ENCODE peak calls at places on chromosomes 6 and 20, in nine cellular contexts. A is H1, P is prostate gland, M is GM12891, D is upper lobe of left lung, H is breast epithelium, I is spleen, E is stomach, N is suprapubic skin. V is an unnamed sample.

GRCh38 chr20:24954151-24954550 is 5.1 kb downstream of the CST7 start:
- DNase-seq in P (no peak), I (no peak), H (no peak), N (no peak), A (no peak), E (no peak), M (no peak), D (no peak), V (no peak)

GRCh38 chr6:129364767-129365166 is 345.2 kb downstream of the ARHGAP18 start:
- DNase-seq in N (no peak), E (no peak), D (no peak), I (no peak), A (no peak), M (no peak), H (no peak), P (no peak), V (no peak)

GRCh38 chr6:131924881-131925474 is 26.2 kb downstream of the CCN2 start:
- DNase-seq in A (no peak), I (no peak), M (no peak), H (no peak), P (no peak), D (no peak), N (no peak), E (no peak), V (no peak)

GRCh38 chr6:77669913-77670312 is 17.1 kb downstream of the MEI4 start:
- DNase-seq in D (no peak), I (no peak), H (no peak), P (no peak), N (no peak), E (no peak), A (no peak), M (no peak), V (no peak)

GRCh38 chr20:58650181-58650775 is 805 bp upstream of the STX16 start:
- DNase-seq in A (no peak), I (peak; percentile 91), D (peak; percentile 24), H (no peak), E (no peak), M (peak; percentile 63), N (no peak), P (no peak), V (peak; percentile 69)

GRCh38 chr20:20490673-20491072 is 122.8 kb downstream of the INSM1 start:
- DNase-seq in A (no peak), P (no peak), I (no peak), M (no peak), D (no peak), N (no peak), H (no peak), E (no peak), V (no peak)

GRCh38 chr6:62285612-62286469 is at the start of gene KHDRBS2:
- DNase-seq in H (peak; percentile 56), N (peak; percentile 64), A (peak; percentile 89), E (peak; percentile 66), P (peak; percentile 41), I (peak; percentile 95), D (peak; percentile 91), M (peak; percentile 61), V (peak; percentile 38)

GRCh38 chr20:59939879-59940128 is 301 bp downstream of the PPP1R3D start:
- DNase-seq in P (no peak), D (peak; percentile 68), A (no peak), H (no peak), M (peak; percentile 31), E (peak; percentile 48), I (peak; percentile 93), N (peak; percentile 69), V (no peak)

GRCh38 chr6:118893095-118893881 is 664 bp upstream of the ASF1A start:
- DNase-seq in M (no peak), D (peak; percentile 23), N (peak; percentile 61), P (peak; percentile 21), H (peak; percentile 34), E (no peak), I (no peak), A (no peak), V (no peak)

GRCh38 chr20:6162239-6162638 is 39.4 kb upstream of the FERMT1 start:
- DNase-seq in N (peak; percentile 71), P (no peak), I (no peak), D (peak; percentile 34), E (no peak), H (peak; percentile 22), M (no peak), A (no peak), V (no peak)

GRCh38 chr20:4029505-4030467 is 14.4 kb upstream of the RNF24 start:
- DNase-seq in A (no peak), E (no peak), D (no peak), M (no peak), H (no peak), P (no peak), N (no peak), I (no peak), V (no peak)

GRCh38 chr6:105482227-105482839 is 79.5 kb upstream of the PREP start:
- DNase-seq in D (no peak), A (no peak), H (no peak), I (no peak), M (no peak), E (peak; percentile 36), N (peak; percentile 63), P (no peak), V (no peak)

GRCh38 chr20:13865825-13866351 is 81.1 kb downstream of the NDUFAF5 start:
- DNase-seq in N (no peak), H (no peak), P (no peak), A (no peak), D (no peak), E (no peak), I (no peak), M (no peak), V (no peak)

GRCh38 chr20:38126146-38126912 is 38.7 kb downstream of the TGM2 start:
- DNase-seq in M (no peak), I (peak; percentile 56), H (no peak), N (no peak), E (peak; percentile 33), A (no peak), D (peak; percentile 20), P (no peak), V (no peak)

GRCh38 chr6:148340586-148341297 is 1.9 kb upstream of the SASH1 start:
- DNase-seq in D (no peak), N (no peak), H (no peak), P (no peak), I (no peak), M (no peak), A (no peak), E (no peak), V (no peak)

GRCh38 chr6:12203001-12203400 is 87.2 kb upstream of the EDN1 start:
- DNase-seq in I (no peak), N (no peak), A (peak; percentile 15), P (no peak), M (no peak), D (no peak), H (no peak), E (no peak), V (no peak)

GRCh38 chr6:41040911-41041536 is 1.2 kb upstream of the TSPO2 start:
- DNase-seq in M (no peak), E (no peak), A (no peak), P (no peak), H (no peak), I (no peak), D (no peak), N (peak; percentile 31), V (no peak)
- TF ChIP-seq POLR2A in M (no peak), E (no peak), A (no peak), P (no peak), H (no peak), I (no peak), D (no peak), N (no peak), V (no peak)

DNA sequence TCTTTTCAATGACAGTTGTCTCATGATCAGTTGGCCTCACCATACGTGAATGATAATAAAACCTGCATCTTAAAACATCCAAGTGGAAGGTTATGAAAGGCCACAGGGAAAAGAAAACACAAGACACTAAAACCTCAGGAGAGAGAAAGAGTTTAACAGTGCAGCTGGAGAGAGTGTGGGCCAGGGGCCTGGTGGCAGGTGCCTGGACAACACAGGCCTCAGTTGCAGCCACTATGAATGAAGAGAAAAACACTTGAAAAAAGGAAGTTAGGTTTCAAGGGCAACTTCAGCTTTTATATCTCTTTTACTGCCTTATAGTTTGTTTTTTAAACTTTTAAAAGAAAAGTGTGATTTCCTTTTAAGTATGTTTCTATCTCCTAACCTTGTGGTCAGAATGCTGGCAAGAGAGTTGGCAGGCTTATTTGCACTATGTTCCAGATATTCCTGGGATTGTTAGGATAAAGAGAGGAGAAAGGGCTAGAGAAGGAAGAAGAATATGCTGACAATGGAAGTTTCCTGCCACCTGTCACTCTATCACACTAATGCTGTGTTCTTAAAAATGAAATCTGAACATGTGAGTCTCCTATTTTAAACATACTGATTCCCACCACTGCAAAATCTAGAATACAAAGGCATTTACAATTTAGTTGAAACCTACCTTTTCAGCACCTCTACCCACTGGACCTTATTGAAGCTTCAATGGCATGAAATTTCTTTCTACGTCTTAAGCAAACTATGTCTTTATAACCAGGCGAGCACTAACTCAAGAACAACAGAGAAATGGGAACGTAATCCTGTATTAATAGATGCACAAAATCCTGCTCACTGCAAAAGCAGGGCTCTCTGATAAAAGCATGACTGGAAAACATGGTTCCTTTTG is 222.4 kb downstream of the CD83 start:
- DNase-seq in E (no peak), D (no peak), A (no peak), H (no peak), P (no peak), N (no peak), I (no peak), M (no peak), V (no peak)
- TF ChIP-seq POLR2AphosphoS5 in E (no peak), D (no peak), A (no peak), H (no peak), P (no peak), N (no peak), I (no peak), M (no peak), V (no peak)

GRCh38 chr6:7541175-7542064 is at the start of gene DSP:
- DNase-seq in M (peak; percentile 49), N (peak; percentile 76), A (peak; percentile 25), I (peak; percentile 88), E (peak; percentile 89), H (peak; percentile 75), P (peak; percentile 91), D (peak; percentile 78), V (peak; percentile 39)
- TF ChIP-seq POLR2A in M (no peak), N (no peak), A (peak; percentile 44), I (no peak), E (peak; percentile 82), H (peak; percentile 40), P (peak; percentile 96), D (peak; percentile 47), V (no peak)

DNA sequence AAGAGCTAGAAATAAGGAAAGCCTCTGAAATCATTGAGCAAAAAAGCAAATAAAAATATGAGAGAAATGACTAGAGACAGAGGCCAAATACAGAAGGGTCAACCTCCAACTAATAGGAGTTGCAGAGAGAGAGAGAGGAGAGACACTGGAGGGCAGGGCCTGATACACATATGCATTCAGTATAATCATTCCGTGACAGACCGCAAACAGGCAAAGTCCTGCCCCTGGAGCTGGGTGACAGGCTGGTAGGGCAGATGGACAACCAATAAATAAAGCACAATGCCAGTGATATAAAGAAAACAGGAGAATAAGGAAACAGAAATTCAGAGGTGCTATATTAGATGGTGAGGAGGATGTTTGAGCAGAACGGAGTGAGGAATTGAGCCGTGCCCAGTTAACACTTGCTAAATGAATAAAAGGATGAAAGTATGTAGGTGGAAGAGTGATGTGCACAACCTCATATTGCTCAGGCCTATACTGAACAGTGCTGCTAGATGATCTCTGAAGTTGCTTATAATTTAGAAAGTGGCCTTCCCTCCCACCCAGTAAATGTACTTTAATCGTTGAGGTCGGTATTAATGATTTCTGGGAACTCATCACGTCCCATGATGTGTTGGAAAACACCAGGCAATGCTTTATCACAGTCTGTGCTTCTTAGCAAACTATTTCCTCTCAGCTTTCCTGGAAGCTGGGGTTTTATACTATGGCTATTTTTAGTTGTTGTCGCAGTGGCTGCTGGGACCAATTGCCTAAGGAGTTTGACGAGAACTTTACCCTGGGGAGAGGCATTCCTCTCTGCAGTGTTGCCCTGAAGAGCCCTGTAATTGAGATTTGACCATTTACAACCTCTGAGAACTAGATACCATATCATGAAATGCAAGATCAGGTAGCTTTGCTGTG is 37.6 kb upstream of the CLIC5 start:
- DNase-seq in N (no peak), I (no peak), A (no peak), M (no peak), E (no peak), D (peak; percentile 69), H (no peak), P (no peak), V (no peak)
- TF ChIP-seq POLR2AphosphoS5 in N (no peak), I (no peak), A (no peak), M (no peak), E (no peak), D (peak; percentile 52), H (no peak), P (no peak), V (no peak)